ENCODE peak calls at places on chromosomes 11 and 22, in ten cellular contexts. I is hepatocyte; L is CD8-positive, alpha-beta T cell; Q is GM23338; P is brain microvascular endothelial cell; H is fibroblast of lung; Z is uterus; O is mammary epithelial cell; U is AG04450; N is lung. K is an unnamed sample. For H3K27me3, the result is how much of the 10 kb centered on the place peaks cover.

GRCh38 chr22:37079158-37079557 is 27.6 kb downstream of the KCTD17 start:
- DNase-seq in H (no peak), P (no peak), Q (no peak), L (no peak), O (no peak), N (no peak), Z (no peak), I (no peak), U (no peak), K (no peak)

GRCh38 chr11:111307472-111308108 is 9.2 kb downstream of the POU2AF3 start:
- DNase-seq in Q (no peak), N (no peak), U (no peak), P (no peak), L (no peak), Z (no peak), O (no peak), H (no peak), I (no peak), K (no peak)

GRCh38 chr11:62805991-62806441 is 776 bp upstream of the NXF1 start:
- DNase-seq in N (no peak), L (no peak), U (no peak), H (peak), Z (no peak), I (no peak), P (no peak), Q (peak), O (no peak), K (peak)

GRCh38 chr11:129117595-129118350 is 74.4 kb downstream of the ARHGAP32 start:
- DNase-seq in O (peak), P (peak), H (peak), U (peak), N (peak), L (peak), Q (peak), I (peak), Z (peak), K (peak)

GRCh38 chr22:42227435-42227834 is 43.0 kb downstream of the TCF20 start:
- DNase-seq in U (no peak), O (no peak), I (no peak), Q (no peak), P (no peak), N (no peak), H (no peak), Z (no peak), L (no peak), K (no peak)

GRCh38 chr22:39242809-39243442 is 1.9 kb downstream of the PDGFB start:
- DNase-seq in P (no peak), N (no peak), O (peak), Q (peak), Z (no peak), I (peak), L (no peak), U (no peak), H (no peak), K (peak)

GRCh38 chr11:2206291-2206690 is 34.7 kb upstream of the TH start:
- DNase-seq in H (no peak), Q (no peak), I (no peak), O (no peak), U (no peak), N (no peak), Z (peak), L (no peak), P (no peak), K (no peak)

GRCh38 chr22:42268852-42269406 is 1.5 kb downstream of the TCF20 start:
- DNase-seq in P (no peak), Z (no peak), U (no peak), Q (no peak), O (no peak), L (no peak), I (no peak), N (no peak), H (no peak), K (no peak)

GRCh38 chr11:13962562-13963168 is at the start of gene SPON1:
- DNase-seq in L (peak), Q (peak), U (no peak), P (no peak), I (peak), O (peak), H (peak), Z (peak), N (peak), K (peak)

GRCh38 chr11:77046060-77046501 is 11.9 kb downstream of the B3GNT6 start:
- DNase-seq in N (peak), H (no peak), Z (no peak), O (peak), Q (peak), L (peak), I (peak), U (no peak), P (no peak), K (peak)

GRCh38 chr11:2428322-2428795 is 16.0 kb downstream of the TRPM5 start:
- DNase-seq in H (peak), Q (peak), I (peak), P (peak), Z (peak), O (peak), N (peak), L (peak), U (no peak), K (peak)

GRCh38 chr11:102237096-102237735 is 80.1 kb upstream of the BIRC3 start:
- DNase-seq in O (peak), U (no peak), Z (no peak), H (peak), I (no peak), L (no peak), Q (peak), P (peak), N (no peak), K (peak)

GRCh38 chr11:12053606-12054361 is 45.4 kb upstream of the DKK3 start:
- DNase-seq in H (no peak), P (no peak), Q (no peak), Z (no peak), L (no peak), O (no peak), U (no peak), N (no peak), I (no peak), K (no peak)

GRCh38 chr11:11384829-11385228 is 31.8 kb upstream of the CSNK2A3 start:
- DNase-seq in O (no peak), Q (no peak), L (no peak), U (no peak), I (no peak), Z (no peak), H (no peak), N (no peak), P (no peak), K (peak)

GRCh38 chr22:26447594-26448329 is 18.7 kb downstream of the ASPHD2 start:
- DNase-seq in Z (no peak), N (no peak), Q (no peak), I (no peak), L (no peak), P (no peak), O (no peak), H (no peak), U (no peak), K (no peak)

GRCh38 chr11:13760115-13760514 is 91.6 kb downstream of the FAR1 start:
- DNase-seq in Q (no peak), U (no peak), N (no peak), P (peak), I (no peak), H (peak), O (peak), L (no peak), Z (no peak), K (no peak)

GRCh38 chr11:1659478-1659877 is 29.9 kb downstream of the KRTAP5-5 start:
- DNase-seq in L (no peak), O (no peak), U (no peak), I (no peak), Q (no peak), H (no peak), Z (no peak), N (no peak), P (no peak), K (no peak)

GRCh38 chr11:125938418-125938817 is 7.4 kb upstream of the VSIG10L2 start:
- DNase-seq in N (no peak), I (no peak), U (no peak), P (no peak), H (no peak), O (no peak), L (no peak), Q (no peak), Z (no peak), K (peak)

GRCh38 chr22:48753381-48753730 is 1074.3 kb downstream of the BRD1 start:
- DNase-seq in U (no peak), Q (no peak), I (peak), H (no peak), P (no peak), Z (no peak), L (no peak), O (no peak), N (peak), K (peak)

GRCh38 chr11:72738199-72739141 is 13.7 kb downstream of the ARAP1 start:
- DNase-seq in H (no peak), U (no peak), I (peak), N (peak), O (no peak), P (no peak), Q (peak), L (no peak), Z (no peak), K (peak)

GRCh38 chr11:36282926-36283325 is 6.3 kb downstream of the COMMD9 start:
- DNase-seq in I (no peak), Z (no peak), U (no peak), L (no peak), O (no peak), Q (no peak), P (no peak), N (no peak), H (no peak), K (peak)

GRCh38 chr11:95459268-95460040 is 228.5 kb upstream of the SESN3 start:
- DNase-seq in L (no peak), I (peak), N (no peak), H (peak), O (peak), P (no peak), Z (no peak), Q (no peak), U (no peak), K (no peak)

GRCh38 chr11:61637287-61637686 is 42.9 kb upstream of the DAGLA start:
- DNase-seq in Z (no peak), L (no peak), P (no peak), H (peak), I (no peak), Q (no peak), O (no peak), U (no peak), N (no peak), K (no peak)

GRCh38 chr11:110971110-110971509 is 258.9 kb upstream of the ARHGAP20 start:
- DNase-seq in I (no peak), O (peak), Q (no peak), L (no peak), U (no peak), P (peak), Z (no peak), H (peak), N (no peak), K (no peak)

GRCh38 chr11:75591966-75592365 is 29.9 kb downstream of the SERPINH1 start:
- DNase-seq in P (no peak), O (no peak), Q (no peak), U (no peak), L (no peak), N (no peak), Z (no peak), H (no peak), I (no peak), K (no peak)

GRCh38 chr11:97345031-97345430 is 955.2 kb downstream of the JRKL start:
- DNase-seq in U (no peak), L (no peak), O (no peak), I (no peak), H (no peak), N (no peak), Q (no peak), P (no peak), Z (no peak), K (no peak)

GRCh38 chr22:19523240-19524169 is 705 bp downstream of the CLDN5 start:
- DNase-seq in O (peak), U (no peak), Z (no peak), P (no peak), L (no peak), N (no peak), H (peak), Q (peak), I (no peak), K (peak)

GRCh38 chr11:63738720-63739360 is 29.7 kb downstream of the ZFTA start:
- DNase-seq in O (peak), H (peak), I (peak), P (peak), Z (peak), Q (peak), N (peak), U (peak), L (peak), K (peak)

GRCh38 chr11:36508743-36509142 is 1.3 kb downstream of the TRAF6 start:
- DNase-seq in I (no peak), O (peak), U (no peak), L (no peak), P (no peak), N (no peak), Q (no peak), H (no peak), Z (no peak), K (no peak)

GRCh38 chr22:43878831-43879550 is 12.8 kb downstream of the PNPLA5 start:
- DNase-seq in H (no peak), P (no peak), O (no peak), Z (no peak), N (no peak), Q (no peak), I (no peak), L (no peak), U (no peak), K (peak)

GRCh38 chr11:45662665-45663485 is 2.5 kb downstream of the CHST1 start:
- DNase-seq in L (no peak), U (peak), P (peak), I (peak), Z (no peak), O (peak), N (no peak), Q (peak), H (peak), K (peak)

GRCh38 chr11:131865860-131866259 is 495.4 kb downstream of the NTM start:
- DNase-seq in O (no peak), I (no peak), U (no peak), L (no peak), N (no peak), H (no peak), Q (no peak), P (no peak), Z (no peak), K (no peak)

GRCh38 chr22:44133161-44133560 is 47.6 kb upstream of the PARVG start:
- DNase-seq in I (no peak), Z (no peak), U (no peak), P (peak), N (no peak), Q (no peak), L (no peak), H (peak), O (no peak), K (no peak)

GRCh38 chr22:43658823-43659222 is 153.3 kb downstream of the EFCAB6 start:
- DNase-seq in Z (no peak), U (no peak), I (no peak), P (no peak), O (no peak), Q (peak), H (no peak), L (no peak), N (no peak), K (peak)

GRCh38 chr11:133134561-133135173 is 397.6 kb downstream of the OPCML start:
- DNase-seq in H (peak), Q (peak), P (peak), U (no peak), O (peak), Z (no peak), L (no peak), I (peak), N (peak), K (peak)

DNA sequence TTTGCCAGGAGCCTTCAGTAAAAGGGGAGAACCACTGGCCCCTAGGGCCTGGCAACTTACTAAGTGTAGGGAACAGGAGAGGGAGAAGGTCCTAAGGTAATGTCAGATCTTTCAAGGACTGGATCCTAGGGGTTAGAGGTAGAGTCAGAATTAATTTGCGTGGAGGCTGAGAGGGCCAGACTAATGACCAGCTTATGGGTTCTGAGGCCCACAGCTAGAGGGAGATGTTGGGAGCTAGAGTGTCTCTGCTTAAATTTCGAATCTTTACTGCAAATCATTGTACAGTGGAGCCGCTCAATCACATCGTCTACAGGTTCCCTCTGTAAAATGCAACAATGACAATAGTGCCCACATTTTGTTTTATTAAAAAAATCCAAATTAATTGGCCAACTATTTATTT is 31.4 kb downstream of the CLMP start:
- DNase-seq in I (no peak), Q (no peak), H (no peak), P (no peak), O (no peak), U (no peak), Z (no peak), N (no peak), L (no peak), K (no peak)
- TF ChIP-seq CTCF in I (no peak), Q (peak), H (peak), P (peak), O (no peak), U (peak), Z (no peak), N (no peak), L (no peak), K (peak)

DNA sequence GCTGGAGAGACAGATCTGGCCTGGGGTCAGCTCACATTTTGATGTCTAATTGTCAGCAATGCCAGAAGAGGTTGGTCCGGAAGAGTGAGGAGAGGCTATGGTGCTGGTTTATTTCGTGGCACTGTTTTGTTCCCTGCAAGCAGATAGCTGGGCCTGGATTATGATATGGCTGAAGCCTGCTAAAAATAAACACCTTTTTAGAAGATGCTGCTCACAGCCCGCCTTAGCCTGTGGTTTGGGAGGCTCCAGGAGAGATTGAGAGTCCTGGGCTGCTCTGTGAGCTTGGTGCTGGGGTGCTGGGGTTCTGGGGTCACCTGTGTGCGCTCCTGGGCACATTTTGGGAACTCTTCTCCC is 29.6 kb upstream of the ALX4 start:
- DNase-seq in O (no peak), N (no peak), Z (no peak), P (no peak), H (no peak), Q (no peak), I (no peak), L (no peak), U (no peak), K (no peak)
- H3K27me3 ChIP-seq in O (under half), N (under half), Z (under half), P (half or more), H (under half), Q (under half), I (under half), L (under half), U (half or more), K (half or more)

GRCh38 chr11:6666302-6667183 is 10.9 kb upstream of the DCHS1 start:
- DNase-seq in N (no peak), H (no peak), U (no peak), L (no peak), I (no peak), Q (no peak), Z (no peak), P (no peak), O (no peak), K (no peak)
- TF ChIP-seq CTCF in N (no peak), H (no peak), U (no peak), L (no peak), I (no peak), Q (no peak), Z (no peak), P (no peak), O (no peak), K (no peak)

DNA sequence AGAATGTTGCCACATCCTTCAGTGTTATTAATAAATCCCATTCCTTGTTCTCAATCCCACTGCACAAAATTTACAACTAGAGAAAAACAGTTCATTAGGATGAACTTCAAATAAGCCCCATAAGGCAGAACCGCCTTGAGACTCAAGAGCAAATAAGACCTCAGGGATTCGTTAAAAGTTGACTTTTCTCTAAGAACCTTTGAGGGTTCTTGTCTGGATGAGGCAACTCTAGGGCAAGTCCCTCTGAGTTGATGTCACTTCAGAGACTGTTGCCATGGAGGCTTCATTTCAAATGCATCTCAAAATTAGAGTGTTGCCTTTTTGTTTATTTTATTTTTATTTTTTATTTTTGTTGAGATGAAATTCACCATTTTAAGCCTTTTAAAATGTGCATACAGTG is 19.8 kb upstream of the PANX3 start:
- DNase-seq in O (no peak), U (no peak), Z (no peak), H (no peak), N (no peak), Q (no peak), I (no peak), P (no peak), L (no peak), K (no peak)
- H3K27me3 ChIP-seq in O (under half), U (under half), Z (under half), H (under half), N (under half), Q (under half), I (under half), P (under half), L (under half), K (under half)

DNA sequence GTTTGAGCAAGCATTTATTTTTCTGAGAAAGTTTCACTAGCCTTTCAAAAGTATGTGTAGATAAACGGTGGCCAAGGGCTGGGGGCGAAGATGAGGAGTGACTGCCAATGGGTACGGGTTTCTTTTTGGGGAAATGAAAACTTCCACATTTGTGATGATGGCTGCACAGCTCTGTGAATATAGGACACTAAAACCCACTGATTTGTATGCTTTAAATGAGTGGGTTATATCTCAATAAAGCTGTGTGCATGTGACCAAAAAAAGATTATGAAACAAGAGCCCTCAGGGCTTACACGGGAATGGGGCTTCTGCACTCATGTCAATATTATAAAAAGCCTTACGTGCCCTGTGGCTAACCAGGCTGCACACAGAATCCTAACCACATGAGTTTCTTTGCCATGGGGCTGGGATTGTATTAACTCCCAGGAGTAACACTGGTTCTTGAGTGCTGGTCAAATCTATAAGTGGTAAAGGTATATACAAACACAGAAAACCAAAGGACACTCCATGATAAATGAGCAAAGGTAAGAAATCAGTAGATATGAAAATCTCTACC is 31.3 kb downstream of the ABCC8 start:
- DNase-seq in P (no peak), O (no peak), Z (no peak), I (no peak), H (no peak), L (no peak), N (no peak), U (no peak), Q (no peak), K (no peak)
- TF ChIP-seq CTCF in P (no peak), O (no peak), Z (no peak), I (no peak), H (no peak), L (no peak), N (no peak), U (no peak), Q (no peak), K (no peak)

GRCh38 chr11:20337526-20338154 is 25.9 kb upstream of the HTATIP2 start:
- DNase-seq in I (peak), Z (no peak), Q (peak), O (peak), P (peak), N (no peak), L (no peak), H (peak), U (no peak), K (peak)

GRCh38 chr11:20342347-20343279 is 20.9 kb upstream of the HTATIP2 start:
- DNase-seq in L (no peak), U (no peak), Z (no peak), O (no peak), I (peak), Q (peak), H (no peak), N (no peak), P (no peak), K (peak)
- H3K27me3 ChIP-seq in L (under half), U (under half), Z (under half), O (under half), I (under half), Q (under half), H (under half), N (under half), P (under half), K (under half)

GRCh38 chr11:18379201-18379600 is 15.2 kb upstream of the LDHA start:
- DNase-seq in H (no peak), N (no peak), P (no peak), I (no peak), L (no peak), O (no peak), Q (no peak), Z (no peak), U (no peak), K (no peak)

GRCh38 chr11:18371279-18371678 is 23.1 kb upstream of the LDHA start:
- DNase-seq in Q (no peak), P (peak), Z (no peak), H (peak), N (no peak), O (no peak), U (no peak), I (peak), L (no peak), K (no peak)

GRCh38 chr11:18372187-18372586 is 22.2 kb upstream of the LDHA start:
- DNase-seq in Q (no peak), N (no peak), H (no peak), O (no peak), U (no peak), L (no peak), P (no peak), Z (no peak), I (no peak), K (no peak)

GRCh38 chr11:18374956-18375355 is 19.4 kb upstream of the LDHA start:
- DNase-seq in N (no peak), Z (no peak), I (no peak), L (no peak), H (no peak), O (no peak), U (no peak), P (no peak), Q (no peak), K (no peak)

GRCh38 chr11:18375941-18376340 is 18.4 kb upstream of the LDHA start:
- DNase-seq in I (no peak), N (no peak), L (no peak), U (no peak), Z (no peak), P (no peak), Q (no peak), O (no peak), H (no peak), K (no peak)
- TF ChIP-seq CTCF in I (no peak), N (no peak), L (no peak), U (no peak), Z (no peak), P (no peak), Q (no peak), O (no peak), H (no peak), K (no peak)

K was measured in endodermal cell.